ENCODE peak calls at places on chromosomes 16 and 17, in five cellular contexts. E is heart right ventricle, Q is tibial nerve, L is PC-9, V is Peyer's patch. R is an unnamed sample.

GRCh38 chr17:76726231-76726765 is at the start of gene JMJD6:
- DNase-seq in Q (peak; percentile 92), V (peak; percentile 94), E (peak; percentile 96), L (peak; percentile 95), R (peak; percentile 98)

GRCh38 chr16:84737658-84738057 is 37.9 kb downstream of the USP10 start:
- DNase-seq in Q (no peak), L (peak; percentile 12), V (no peak), E (no peak), R (no peak)

GRCh38 chr17:34619687-34620217 is 40.4 kb downstream of the TMEM132E start:
- DNase-seq in L (no peak), V (no peak), E (no peak), Q (no peak), R (no peak)

GRCh38 chr16:17448640-17449638 is 21.8 kb downstream of the XYLT1 start:
- DNase-seq in Q (no peak), E (peak; percentile 47), V (peak; percentile 61), L (no peak), R (no peak)

GRCh38 chr17:64741038-64741641 is 79.0 kb upstream of the SMURF2 start:
- DNase-seq in E (no peak), L (no peak), V (no peak), Q (no peak), R (peak; percentile 84)

GRCh38 chr17:56902350-56902749 is 11.5 kb downstream of the TRIM25 start:
- DNase-seq in V (no peak), L (peak; percentile 73), Q (no peak), E (no peak), R (no peak)

GRCh38 chr17:50559674-50560184 is 786 bp upstream of the CACNA1G start:
- DNase-seq in L (peak; percentile 22), E (peak; percentile 53), Q (no peak), V (peak; percentile 32), R (peak; percentile 88)

GRCh38 chr17:17723354-17724261 is 42.4 kb downstream of the RAI1 start:
- DNase-seq in Q (no peak), E (no peak), L (no peak), V (peak; percentile 21), R (no peak)

GRCh38 chr16:56305956-56306565 is 114.8 kb downstream of the GNAO1 start:
- DNase-seq in V (no peak), Q (no peak), E (no peak), L (no peak), R (no peak)

GRCh38 chr16:64882385-64882784 is 239.5 kb downstream of the CDH11 start:
- DNase-seq in Q (no peak), L (no peak), E (peak; percentile 15), V (no peak), R (peak; percentile 46)
- H3K36me3 ChIP-seq in Q (no peaks in the 10 kb centered on the region), L (no peaks in the 10 kb centered on the region), E (no peaks in the 10 kb centered on the region), V (no peaks in the 10 kb centered on the region), R (no peaks in the 10 kb centered on the region)

GRCh38 chr16:53703590-53704444 is at the start of the genes FTO and RPGRIP1L:
- DNase-seq in V (peak; percentile 98), E (peak; percentile 97), Q (peak; percentile 99), L (peak; percentile 98), R (peak; percentile 99)
- H3K27ac ChIP-seq in V (peak within 1 kb of the TSS; percentile 60), E (no peak within 1 kb of the TSS), Q (peak within 1 kb of the TSS; percentile 61), L (no peak within 1 kb of the TSS), R (no peak within 1 kb of the TSS)

GRCh38 chr16:89556750-89557149 is 3.7 kb upstream of the RPL13 start:
- DNase-seq in L (no peak), V (no peak), Q (no peak), E (no peak), R (no peak)
- H3K36me3 ChIP-seq in L (peaks cover 17% of the 10 kb centered on the region), V (no peaks in the 10 kb centered on the region), Q (no peaks in the 10 kb centered on the region), E (peaks cover 44% of the 10 kb centered on the region), R (peaks cover 4% of the 10 kb centered on the region)

GRCh38 chr17:43016216-43016615 is 6.0 kb downstream of the VAT1 start:
- DNase-seq in V (no peak), L (no peak), E (no peak), Q (no peak), R (peak; percentile 37)
- H3K27ac ChIP-seq in V (peak overlapping the region; percentile 52), L (no peak overlapping the region), E (peak overlapping the region; percentile 34), Q (no peak overlapping the region), R (no peak overlapping the region)

DNA sequence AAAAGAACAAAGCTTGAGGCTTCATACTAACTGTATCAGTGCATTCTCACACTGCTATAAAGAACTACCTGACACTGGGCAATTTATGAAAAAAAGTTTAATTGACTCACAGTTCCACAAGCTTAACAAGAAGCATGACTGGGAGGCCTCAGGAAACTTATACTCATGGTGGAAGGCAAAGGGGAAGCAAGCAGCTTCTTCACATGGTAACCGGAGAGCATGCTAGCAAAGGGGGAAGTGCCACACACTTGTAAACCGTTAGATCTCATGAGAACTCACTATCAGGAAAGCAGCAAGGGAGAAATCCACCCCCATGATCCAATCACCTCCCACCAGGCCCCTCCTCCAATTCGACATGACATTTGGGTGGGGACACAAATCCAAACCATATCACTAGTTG is 25.3 kb downstream of the CTRB2 start:
- DNase-seq in Q (no peak), E (no peak), L (no peak), V (no peak), R (no peak)
- H3K36me3 ChIP-seq in Q (no peaks in the 10 kb centered on the region), E (no peaks in the 10 kb centered on the region), L (no peaks in the 10 kb centered on the region), V (no peaks in the 10 kb centered on the region), R (no peaks in the 10 kb centered on the region)

GRCh38 chr17:39566092-39566491 is 41.6 kb downstream of the NEUROD2 start:
- DNase-seq in V (no peak), E (no peak), L (no peak), Q (no peak), R (no peak)

GRCh38 chr17:39568710-39569109 is 39.0 kb downstream of the NEUROD2 start:
- DNase-seq in L (no peak), V (no peak), Q (no peak), E (no peak), R (no peak)

GRCh38 chr17:39564201-39564828 is 43.4 kb downstream of the NEUROD2 start:
- DNase-seq in Q (no peak), V (no peak), E (no peak), L (no peak), R (no peak)

DNA sequence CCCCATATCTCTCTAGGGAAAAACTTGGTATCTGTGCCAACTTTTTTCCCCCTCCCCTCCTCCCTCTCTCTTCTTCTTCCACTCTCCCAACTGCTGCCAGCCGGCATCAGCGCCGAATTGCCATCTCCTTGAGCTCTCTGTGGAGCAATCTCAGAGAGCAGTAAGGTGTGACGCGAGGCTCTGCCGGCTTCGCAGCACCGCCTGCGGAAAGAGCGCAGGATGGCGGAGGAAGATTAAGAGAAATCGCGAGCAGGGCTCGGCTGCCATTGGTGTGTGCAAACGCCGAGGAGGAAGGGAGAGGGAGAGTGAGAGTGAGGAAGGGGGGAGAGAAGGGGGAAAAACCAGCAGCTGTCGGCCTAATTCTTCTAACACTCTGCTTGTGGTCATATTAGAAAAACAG is 44.2 kb downstream of the NEUROD2 start:
- DNase-seq in L (no peak), Q (no peak), E (no peak), V (no peak), R (no peak)
- H3K27ac ChIP-seq in L (no peak overlapping the region), Q (no peak overlapping the region), E (no peak overlapping the region), V (no peak overlapping the region), R (no peak overlapping the region)

GRCh38 chr16:1639840-1640239 is 27.7 kb downstream of the CRAMP1 start:
- DNase-seq in E (no peak), V (no peak), L (no peak), Q (no peak), R (no peak)
- H3K36me3 ChIP-seq in E (peaks cover 32% of the 10 kb centered on the region), V (no peaks in the 10 kb centered on the region), L (peaks cover 5% of the 10 kb centered on the region), Q (peaks cover 6% of the 10 kb centered on the region), R (peaks cover 7% of the 10 kb centered on the region)

GRCh38 chr17:13665872-13666635 is 64.3 kb upstream of the HS3ST3A1 start:
- DNase-seq in Q (no peak), E (no peak), L (no peak), V (no peak), R (no peak)

GRCh38 chr17:13671771-13672170 is 70.0 kb upstream of the HS3ST3A1 start:
- DNase-seq in L (no peak), E (no peak), Q (no peak), V (no peak), R (no peak)

DNA sequence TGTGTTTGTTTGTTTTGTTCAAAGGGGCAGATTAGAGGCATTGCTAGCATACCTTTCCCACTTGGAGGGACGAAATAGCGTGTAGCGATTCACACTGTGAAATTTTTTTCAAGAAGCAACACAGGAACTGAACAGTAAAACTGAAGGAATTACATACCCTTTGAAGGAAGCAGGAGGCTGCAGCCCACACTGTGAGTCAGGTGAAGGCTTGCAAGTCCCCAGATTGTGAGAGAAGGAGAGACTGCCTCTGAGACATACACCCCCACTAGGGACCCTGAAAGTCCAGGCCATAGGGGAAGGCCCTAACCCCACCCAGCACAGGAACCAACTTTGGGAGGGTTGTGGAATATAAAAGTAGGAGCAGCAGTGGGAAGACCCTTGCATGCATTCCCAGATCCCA is 69.6 kb upstream of the HS3ST3A1 start:
- DNase-seq in E (no peak), V (no peak), Q (no peak), L (no peak), R (no peak)
- H3K27ac ChIP-seq in E (no peak overlapping the region), V (no peak overlapping the region), Q (no peak overlapping the region), L (no peak overlapping the region), R (no peak overlapping the region)